ENCODE peak calls at places on chromosomes 7 and 10, in five cellular contexts. L is body of pancreas, J is adrenal gland, V is GM23338, P is mammary epithelial cell. U is an unnamed sample.

GRCh38 chr7:107035446-107035845 is 9.1 kb upstream of the PRKAR2B start:
- DNase-seq in P (peak; percentile 70), L (no peak), J (no peak), V (no peak), U (peak; percentile 18)

GRCh38 chr10:114328876-114329275 is 75.4 kb downstream of the AFAP1L2 start:
- DNase-seq in L (no peak), P (no peak), V (no peak), J (peak; percentile 11), U (no peak)

GRCh38 chr7:125695631-125696030 is 766.0 kb upstream of the POT1 start:
- DNase-seq in V (no peak), P (no peak), L (no peak), J (no peak), U (no peak)

GRCh38 chr7:8435597-8436243 is 2.3 kb downstream of the NXPH1 start:
- DNase-seq in P (no peak), J (no peak), V (peak; percentile 30), L (no peak), U (no peak)

GRCh38 chr7:28891192-28891872 is 66.8 kb downstream of the TRIL start:
- DNase-seq in J (no peak), P (no peak), L (peak; percentile 25), V (peak; percentile 86), U (no peak)

GRCh38 chr10:17616403-17617030 is 657 bp downstream of the HACD1 start:
- DNase-seq in P (peak; percentile 56), J (peak; percentile 85), V (peak; percentile 94), L (peak; percentile 85), U (peak; percentile 66)

GRCh38 chr7:79936281-79936983 is 198.2 kb upstream of the GNAI1 start:
- DNase-seq in J (no peak), V (no peak), P (no peak), L (no peak), U (no peak)

GRCh38 chr7:155369-156000 is 36.9 kb upstream of the FAM20C start:
- DNase-seq in J (no peak), V (no peak), P (no peak), L (no peak), U (no peak)

GRCh38 chr10:105594301-105594700 is 953.2 kb downstream of the SORCS3 start:
- DNase-seq in J (no peak), V (no peak), L (no peak), P (peak; percentile 2), U (no peak)

GRCh38 chr10:82282782-82283456 is 407.9 kb downstream of the NRG3 start:
- DNase-seq in L (no peak), J (no peak), V (no peak), P (no peak), U (peak; percentile 48)

GRCh38 chr10:25815999-25816768 is 117.8 kb upstream of the MYO3A start:
- DNase-seq in P (no peak), V (no peak), L (no peak), J (no peak), U (no peak)

GRCh38 chr7:44279731-44280505 is 45.5 kb downstream of the CAMK2B start:
- DNase-seq in L (peak; percentile 3), V (no peak), P (no peak), J (no peak), U (peak; percentile 2)

GRCh38 chr10:97078280-97079156 is 107.2 kb downstream of the SLIT1 start:
- DNase-seq in V (peak; percentile 54), L (no peak), P (no peak), J (no peak), U (no peak)

GRCh38 chr7:89623018-89623672 is 531.1 kb upstream of the STEAP1 start:
- DNase-seq in P (peak; percentile 35), L (peak; percentile 44), J (peak; percentile 18), V (peak; percentile 66), U (peak; percentile 16)

GRCh38 chr10:104293021-104293420 is 24.0 kb downstream of the GSTO2 start:
- DNase-seq in L (no peak), V (no peak), P (peak; percentile 53), J (no peak), U (no peak)

GRCh38 chr10:68462536-68462935 is 9.2 kb downstream of the DNA2 start:
- DNase-seq in L (no peak), V (no peak), J (no peak), P (no peak), U (no peak)

GRCh38 chr10:77159538-77160110 is 478.0 kb downstream of the KCNMA1 start:
- DNase-seq in P (peak; percentile 9), J (no peak), L (no peak), V (no peak), U (no peak)

GRCh38 chr7:22452142-22452763 is 47.7 kb downstream of the STEAP1B start:
- DNase-seq in P (no peak), L (peak; percentile 86), J (peak; percentile 66), V (peak; percentile 95), U (peak; percentile 85)

DNA sequence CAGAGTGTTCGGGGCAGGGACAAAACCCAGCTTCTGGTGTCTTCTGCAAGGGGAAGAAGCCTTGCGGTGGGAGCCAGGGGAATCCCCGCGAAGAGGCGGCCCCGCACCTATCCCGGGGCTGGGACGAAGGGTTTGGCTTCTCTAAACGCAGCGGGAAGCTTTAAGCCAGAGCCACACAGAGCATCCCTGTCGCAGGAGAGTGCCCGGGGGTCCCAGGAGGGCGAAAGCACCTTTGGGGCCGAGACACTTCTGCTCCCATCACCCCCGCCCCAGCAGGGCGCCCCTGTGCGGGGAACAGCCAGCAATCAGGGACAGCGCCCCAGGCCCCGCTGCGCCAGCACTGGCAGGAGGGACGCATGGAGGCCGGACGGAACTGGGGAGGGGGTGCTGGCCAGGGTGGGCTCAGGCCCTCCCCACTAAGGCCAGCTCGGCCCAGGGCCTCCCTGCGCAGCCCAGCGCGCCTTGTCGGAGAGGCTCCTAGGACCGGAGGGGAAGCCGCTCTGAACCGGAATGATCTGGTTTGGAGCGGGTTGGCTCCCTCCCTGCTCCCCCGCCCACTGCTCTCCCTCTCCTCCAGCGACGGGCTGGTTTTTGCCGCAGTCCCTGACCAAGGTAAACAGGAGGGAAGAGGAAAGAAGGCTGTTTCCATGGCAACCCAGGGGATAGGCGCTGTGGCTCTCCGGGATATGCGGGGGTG is 63.9 kb downstream of the TMEM209 start:
- DNase-seq in V (peak; percentile 97), L (peak; percentile 85), P (no peak), J (peak; percentile 65), U (peak; percentile 64)
- H3K4me3 ChIP-seq in V (peak overlapping the region; percentile 68), L (peak overlapping the region; percentile 19), P (peak overlapping the region; percentile 27), J (peak overlapping the region; percentile 25), U (peak overlapping the region; percentile 35)

DNA sequence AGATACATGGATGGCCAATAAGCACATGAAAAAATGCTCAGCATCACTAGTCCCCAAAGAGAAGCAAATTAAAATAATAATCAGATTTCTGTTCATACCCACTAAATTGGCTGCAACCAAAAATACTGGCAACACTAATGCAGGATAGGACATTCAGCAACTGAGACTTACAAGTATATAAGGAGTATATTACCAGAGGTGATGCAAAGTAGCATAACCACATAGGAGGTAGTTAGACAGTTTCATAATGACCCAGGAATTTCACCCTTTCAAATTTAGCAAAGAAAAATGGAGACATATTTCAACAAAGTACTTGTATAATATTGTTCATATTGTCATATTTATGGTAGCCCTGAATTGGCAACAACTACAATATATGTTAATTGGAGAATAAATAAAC is 727.8 kb downstream of the GRID1 start:
- DNase-seq in V (no peak), J (no peak), L (no peak), P (no peak), U (no peak)
- TF ChIP-seq CTCF in V (no peak), J (no peak), L (no peak), P (no peak), U (no peak)

DNA sequence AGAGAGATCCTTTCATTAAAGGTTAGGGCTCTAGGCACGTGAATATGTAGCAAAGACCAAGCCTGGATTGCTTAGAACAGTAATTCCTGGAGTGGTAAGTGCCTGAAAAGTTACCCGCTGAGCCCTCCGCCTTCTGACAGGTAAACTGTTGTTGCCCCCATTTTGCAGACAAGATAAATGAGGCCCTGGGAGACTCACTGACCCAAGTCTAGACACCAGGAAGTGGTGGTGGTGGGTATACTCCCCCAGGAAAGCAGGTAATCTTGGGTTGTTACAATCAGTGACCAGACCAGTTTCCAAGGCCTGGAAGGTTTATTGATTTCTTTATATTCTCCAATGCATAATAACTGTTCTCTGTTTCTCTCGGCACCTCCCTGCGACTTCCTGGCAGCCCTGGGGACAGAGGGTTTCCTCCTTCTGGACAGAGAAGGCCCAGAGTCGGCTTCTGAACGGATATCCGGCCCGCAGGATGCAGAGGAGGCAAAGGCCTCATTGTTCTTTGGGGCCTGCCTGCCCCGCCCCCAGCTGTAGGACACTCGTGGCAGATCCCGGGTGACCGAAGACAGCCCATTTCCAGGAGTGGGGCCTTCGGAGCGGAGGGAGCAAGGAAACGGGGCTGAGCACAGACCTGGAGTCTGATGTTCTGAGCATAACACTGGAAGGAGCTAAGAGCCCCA is 1.3 kb upstream of the GRK5 start:
- DNase-seq in V (peak; percentile 65), L (peak; percentile 58), P (peak; percentile 30), J (peak; percentile 68), U (peak; percentile 20)
- H3K4me3 ChIP-seq in V (peak overlapping the region; percentile 86), L (no peak overlapping the region), P (peak overlapping the region; percentile 79), J (no peak overlapping the region), U (peak overlapping the region; percentile 37)

DNA sequence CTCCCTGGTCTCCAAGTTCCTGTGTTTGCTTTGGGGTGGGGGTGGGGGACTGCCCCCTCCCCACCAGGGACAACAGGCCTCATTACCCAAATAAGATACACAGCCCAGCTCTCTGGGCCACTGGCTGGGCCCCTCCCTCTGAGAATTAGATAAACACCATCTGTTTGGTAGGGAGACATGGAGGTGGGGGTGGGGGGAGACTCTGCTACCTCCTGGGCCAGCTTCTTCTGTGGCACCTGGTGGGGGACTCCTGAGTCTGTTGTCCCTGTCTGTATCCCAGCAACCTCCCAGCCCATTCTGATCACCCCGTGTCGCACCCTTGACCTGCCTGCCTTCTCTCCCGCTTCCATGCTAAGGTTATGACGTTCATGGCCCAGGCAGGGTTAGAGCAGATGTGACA is 5.8 kb downstream of the MLXIPL start:
- DNase-seq in L (peak; percentile 49), P (no peak), J (no peak), V (no peak), U (no peak)
- TF ChIP-seq CTCF in L (no peak), P (no peak), J (no peak), V (no peak), U (no peak)

GRCh38 chr7:12714436-12714737 is 27.0 kb downstream of the ARL4A start:
- DNase-seq in P (no peak), J (no peak), L (no peak), V (no peak), U (no peak)

GRCh38 chr7:12715372-12716133 is 28.1 kb downstream of the ARL4A start:
- DNase-seq in J (peak; percentile 64), V (peak; percentile 80), L (peak; percentile 36), P (peak; percentile 93), U (no peak)

GRCh38 chr7:12716722-12717121 is 29.3 kb downstream of the ARL4A start:
- DNase-seq in P (no peak), L (no peak), V (no peak), J (no peak), U (no peak)

GRCh38 chr7:12713625-12714435 is 26.4 kb downstream of the ARL4A start:
- DNase-seq in J (no peak), V (no peak), L (no peak), P (no peak), U (no peak)

GRCh38 chr7:12716134-12716667 is 28.8 kb downstream of the ARL4A start:
- DNase-seq in P (no peak), V (no peak), J (no peak), L (no peak), U (no peak)
- H3K4me3 ChIP-seq in P (no peak overlapping the region), V (no peak overlapping the region), J (no peak overlapping the region), L (no peak overlapping the region), U (no peak overlapping the region)

U was measured in BE2C.